ENCODE peak calls at places on chromosomes 7 and 10, in four cellular contexts. K, I, H and S are unnamed samples.
A peak's percentile ranks its signal among the peaks of the same experiment; 100 is the strongest.

GRCh38 chr10:79127151-79127961 is 58.6 kb downstream of the ZMIZ1 start:
- DNase-seq in K (no peak), I (peak; percentile 84), H (no peak), S (no peak)

GRCh38 chr7:122887198-122887597 is 938 bp upstream of the CADPS2 start:
- DNase-seq in K (peak; percentile 77), I (peak; percentile 79), H (no peak), S (peak; percentile 49)

GRCh38 chr10:16585103-16585502 is 63.4 kb upstream of the C1QL3 start:
- DNase-seq in K (no peak), I (no peak), H (no peak), S (no peak)

GRCh38 chr10:73161662-73162061 is 6.1 kb downstream of the ECD start:
- DNase-seq in K (no peak), I (no peak), H (no peak), S (no peak)

GRCh38 chr10:42827201-42827600 is 44.6 kb downstream of the BMS1 start:
- DNase-seq in K (no peak), I (no peak), H (no peak), S (no peak)

GRCh38 chr7:7848245-7848644 is 120.4 kb upstream of the GLCCI1 start:
- DNase-seq in K (no peak), I (no peak), H (no peak), S (no peak)

GRCh38 chr10:52959810-52960209 is 187.2 kb upstream of the MBL2 start:
- DNase-seq in K (no peak), I (no peak), H (no peak), S (no peak)

GRCh38 chr7:93016085-93016471 is 101.7 kb downstream of the SAMD9 start:
- DNase-seq in K (no peak), I (peak; percentile 41), H (no peak), S (no peak)

GRCh38 chr10:117762819-117763172 is 220.2 kb downstream of the EMX2 start:
- DNase-seq in K (no peak), I (no peak), H (no peak), S (no peak)

GRCh38 chr7:116180302-116180701 is 30.0 kb upstream of the TES start:
- DNase-seq in K (peak; percentile 2), I (peak; percentile 73), H (no peak), S (peak; percentile 47)

GRCh38 chr10:86293323-86293840 is 73.2 kb downstream of the GRID1 start:
- DNase-seq in K (no peak), I (no peak), H (no peak), S (no peak)

GRCh38 chr7:25754333-25754732 is 397.7 kb upstream of the NFE2L3 start:
- DNase-seq in K (no peak), I (no peak), H (no peak), S (no peak)

GRCh38 chr10:120514035-120514620 is 57.1 kb downstream of the PLPP4 start:
- DNase-seq in K (no peak), I (peak; percentile 69), H (no peak), S (no peak)

GRCh38 chr7:3579638-3580219 is 278.7 kb downstream of the SDK1 start:
- DNase-seq in K (no peak), I (no peak), H (no peak), S (no peak)

GRCh38 chr10:36608866-36609265 is 516.5 kb upstream of the ANKRD30A start:
- DNase-seq in K (no peak), I (no peak), H (no peak), S (no peak)

GRCh38 chr10:44395396-44395795 is 10.5 kb upstream of the CXCL12 start:
- DNase-seq in K (no peak), I (no peak), H (no peak), S (no peak)

GRCh38 chr7:107643938-107644703 is 16.5 kb upstream of the SLC26A4 start:
- DNase-seq in K (no peak), I (no peak), H (no peak), S (no peak)

GRCh38 chr7:27840314-27840713 is 100.4 kb downstream of the TAX1BP1 start:
- DNase-seq in K (no peak), I (no peak), H (peak; percentile 28), S (no peak)

GRCh38 chr10:118966131-118967125 is 63.1 kb upstream of the NANOS1 start:
- DNase-seq in K (no peak), I (no peak), H (no peak), S (no peak)

GRCh38 chr10:75525646-75526045 is 94.2 kb downstream of the LRMDA start:
- DNase-seq in K (no peak), I (no peak), H (no peak), S (no peak)

GRCh38 chr10:59908808-59909143 is 2.4 kb upstream of the CCDC6 start:
- DNase-seq in K (no peak), I (no peak), H (no peak), S (no peak)

GRCh38 chr7:156145996-156146395 is 333.7 kb upstream of the SHH start:
- DNase-seq in K (no peak), I (no peak), H (no peak), S (no peak)

GRCh38 chr10:62115321-62115720 is 153.3 kb downstream of the RTKN2 start:
- DNase-seq in K (no peak), I (no peak), H (no peak), S (no peak)

GRCh38 chr10:50326757-50327701 is 75.7 kb upstream of the ASAH2 start:
- DNase-seq in K (no peak), I (peak; percentile 81), H (no peak), S (no peak)

GRCh38 chr7:40959955-40960354 is 742.9 kb downstream of the INHBA start:
- DNase-seq in K (no peak), I (no peak), H (no peak), S (no peak)

GRCh38 chr10:92239185-92239599 is 51.7 kb downstream of the CPEB3 start:
- DNase-seq in K (no peak), I (no peak), H (no peak), S (peak; percentile 24)

GRCh38 chr10:131656009-131656408 is 244.8 kb upstream of the PPP2R2D start:
- DNase-seq in K (no peak), I (no peak), H (no peak), S (no peak)